ENCODE peak calls at places on chromosomes 1 and 21, in six cellular contexts. One of them, this sample, is unnamed.

GRCh38 chr1:179953974-179954493 is 576 bp upstream of the CEP350 start:
- DNase-seq in heart left ventricle: no peak
- DNase-seq in AG09309: peak; percentile 13
- DNase-seq in glutamatergic neuron: no peak
- DNase-seq in PC-9: no peak
- DNase-seq in epithelial cell of esophagus: peak; percentile 59
- DNase-seq in this sample: no peak

GRCh38 chr1:27574871-27575831 is 28.8 kb downstream of the AHDC1 start:
- DNase-seq in epithelial cell of esophagus: peak; percentile 81
- DNase-seq in heart left ventricle: peak; percentile 86
- DNase-seq in PC-9: no peak
- DNase-seq in AG09309: no peak
- DNase-seq in glutamatergic neuron: peak; percentile 76
- DNase-seq in this sample: no peak

GRCh38 chr1:211378844-211379243 is 52.2 kb downstream of the TRAF5 start:
- DNase-seq in epithelial cell of esophagus: peak; percentile 75
- DNase-seq in glutamatergic neuron: no peak
- DNase-seq in heart left ventricle: no peak
- DNase-seq in PC-9: peak; percentile 35
- DNase-seq in AG09309: peak; percentile 48
- DNase-seq in this sample: no peak

GRCh38 chr1:2248127-2248826 is 20.2 kb downstream of the SKI start:
- DNase-seq in heart left ventricle: no peak
- DNase-seq in AG09309: no peak
- DNase-seq in epithelial cell of esophagus: no peak
- DNase-seq in PC-9: no peak
- DNase-seq in glutamatergic neuron: peak; percentile 56
- DNase-seq in this sample: no peak

GRCh38 chr1:22841754-22842370 is 130.8 kb downstream of the LACTBL1 start:
- DNase-seq in epithelial cell of esophagus: no peak
- DNase-seq in glutamatergic neuron: no peak
- DNase-seq in heart left ventricle: peak; percentile 33
- DNase-seq in PC-9: no peak
- DNase-seq in AG09309: no peak
- DNase-seq in this sample: no peak

GRCh38 chr1:6601865-6602668 is 602 bp downstream of the KLHL21 start:
- DNase-seq in heart left ventricle: peak; percentile 52
- DNase-seq in epithelial cell of esophagus: peak; percentile 52
- DNase-seq in glutamatergic neuron: no peak
- DNase-seq in PC-9: no peak
- DNase-seq in AG09309: no peak
- DNase-seq in this sample: no peak

GRCh38 chr1:17682403-17682802 is 72.7 kb upstream of the ACTL8 start:
- DNase-seq in epithelial cell of esophagus: peak; percentile 6
- DNase-seq in AG09309: no peak
- DNase-seq in PC-9: no peak
- DNase-seq in heart left ventricle: no peak
- DNase-seq in glutamatergic neuron: no peak
- DNase-seq in this sample: no peak

GRCh38 chr1:25811384-25812082 is 8.2 kb upstream of the MTFR1L start:
- DNase-seq in AG09309: no peak
- DNase-seq in epithelial cell of esophagus: no peak
- DNase-seq in heart left ventricle: no peak
- DNase-seq in PC-9: no peak
- DNase-seq in glutamatergic neuron: no peak
- DNase-seq in this sample: no peak

GRCh38 chr1:30372792-30373433 is 350.5 kb downstream of the MATN1 start:
- DNase-seq in PC-9: no peak
- DNase-seq in epithelial cell of esophagus: no peak
- DNase-seq in glutamatergic neuron: no peak
- DNase-seq in AG09309: no peak
- DNase-seq in heart left ventricle: no peak
- DNase-seq in this sample: no peak

GRCh38 chr1:41811051-41811795 is 107.5 kb downstream of the HIVEP3 start:
- DNase-seq in AG09309: no peak
- DNase-seq in heart left ventricle: no peak
- DNase-seq in epithelial cell of esophagus: peak; percentile 20
- DNase-seq in PC-9: no peak
- DNase-seq in glutamatergic neuron: no peak
- DNase-seq in this sample: no peak

GRCh38 chr1:233097546-233098254 is 147.3 kb downstream of the NTPCR start:
- DNase-seq in glutamatergic neuron: no peak
- DNase-seq in AG09309: no peak
- DNase-seq in epithelial cell of esophagus: peak; percentile 91
- DNase-seq in PC-9: no peak
- DNase-seq in heart left ventricle: no peak
- DNase-seq in this sample: no peak

GRCh38 chr1:15684042-15684461 is at the start of gene PLEKHM2:
- DNase-seq in AG09309: no peak
- DNase-seq in epithelial cell of esophagus: peak; percentile 45
- DNase-seq in glutamatergic neuron: peak; percentile 61
- DNase-seq in PC-9: no peak
- DNase-seq in heart left ventricle: peak; percentile 60
- DNase-seq in this sample: no peak

GRCh38 chr1:229094476-229095311 is 176.2 kb upstream of the RAB4A start:
- DNase-seq in AG09309: no peak
- DNase-seq in PC-9: no peak
- DNase-seq in epithelial cell of esophagus: no peak
- DNase-seq in heart left ventricle: no peak
- DNase-seq in glutamatergic neuron: no peak
- DNase-seq in this sample: no peak

GRCh38 chr1:21622466-21623315 is 46.5 kb downstream of the RAP1GAP start:
- DNase-seq in PC-9: no peak
- DNase-seq in heart left ventricle: no peak
- DNase-seq in epithelial cell of esophagus: peak; percentile 56
- DNase-seq in AG09309: no peak
- DNase-seq in glutamatergic neuron: no peak
- DNase-seq in this sample: no peak

GRCh38 chr21:36702622-36702968 is 3.7 kb downstream of the SIM2 start:
- DNase-seq in epithelial cell of esophagus: no peak
- DNase-seq in AG09309: no peak
- DNase-seq in glutamatergic neuron: no peak
- DNase-seq in heart left ventricle: no peak
- DNase-seq in PC-9: no peak
- DNase-seq in this sample: no peak

GRCh38 chr1:182397653-182398388 is 2.6 kb downstream of the TEDDM1 start:
- DNase-seq in AG09309: no peak
- DNase-seq in heart left ventricle: no peak
- DNase-seq in PC-9: peak; percentile 95
- DNase-seq in glutamatergic neuron: no peak
- DNase-seq in epithelial cell of esophagus: peak; percentile 87
- DNase-seq in this sample: no peak

GRCh38 chr1:163162281-163162937 is 40.3 kb downstream of the RGS5 start:
- DNase-seq in AG09309: peak; percentile 58
- DNase-seq in glutamatergic neuron: no peak
- DNase-seq in epithelial cell of esophagus: no peak
- DNase-seq in heart left ventricle: no peak
- DNase-seq in PC-9: no peak
- DNase-seq in this sample: no peak

GRCh38 chr1:171929121-171929520 is 87.8 kb downstream of the DNM3 start:
- DNase-seq in epithelial cell of esophagus: no peak
- DNase-seq in heart left ventricle: no peak
- DNase-seq in glutamatergic neuron: no peak
- DNase-seq in AG09309: no peak
- DNase-seq in PC-9: no peak
- DNase-seq in this sample: no peak
- TF ChIP-seq CTCF in epithelial cell of esophagus: peak; percentile 30
- TF ChIP-seq CTCF in heart left ventricle: peak; percentile 37
- TF ChIP-seq CTCF in glutamatergic neuron: peak; percentile 66
- TF ChIP-seq CTCF in AG09309: no peak
- TF ChIP-seq CTCF in PC-9: no peak
- TF ChIP-seq CTCF in this sample: peak; percentile 3

GRCh38 chr1:87120779-87121178 is 206.3 kb downstream of the HS2ST1 start:
- DNase-seq in PC-9: no peak
- DNase-seq in heart left ventricle: no peak
- DNase-seq in AG09309: no peak
- DNase-seq in glutamatergic neuron: no peak
- DNase-seq in epithelial cell of esophagus: no peak
- DNase-seq in this sample: no peak
- TF ChIP-seq CTCF in PC-9: peak; percentile 45
- TF ChIP-seq CTCF in heart left ventricle: no peak
- TF ChIP-seq CTCF in AG09309: peak; percentile 35
- TF ChIP-seq CTCF in glutamatergic neuron: peak; percentile 28
- TF ChIP-seq CTCF in epithelial cell of esophagus: peak; percentile 20
- TF ChIP-seq CTCF in this sample: peak; percentile 37

GRCh38 chr1:28756846-28757245 is 20.1 kb downstream of the YTHDF2 start:
- DNase-seq in PC-9: no peak
- DNase-seq in glutamatergic neuron: no peak
- DNase-seq in AG09309: no peak
- DNase-seq in epithelial cell of esophagus: no peak
- DNase-seq in heart left ventricle: no peak
- DNase-seq in this sample: no peak
- TF ChIP-seq CTCF in PC-9: no peak
- TF ChIP-seq CTCF in glutamatergic neuron: no peak
- TF ChIP-seq CTCF in AG09309: no peak
- TF ChIP-seq CTCF in epithelial cell of esophagus: peak; percentile 18
- TF ChIP-seq CTCF in heart left ventricle: no peak
- TF ChIP-seq CTCF in this sample: peak; percentile 20

DNA sequence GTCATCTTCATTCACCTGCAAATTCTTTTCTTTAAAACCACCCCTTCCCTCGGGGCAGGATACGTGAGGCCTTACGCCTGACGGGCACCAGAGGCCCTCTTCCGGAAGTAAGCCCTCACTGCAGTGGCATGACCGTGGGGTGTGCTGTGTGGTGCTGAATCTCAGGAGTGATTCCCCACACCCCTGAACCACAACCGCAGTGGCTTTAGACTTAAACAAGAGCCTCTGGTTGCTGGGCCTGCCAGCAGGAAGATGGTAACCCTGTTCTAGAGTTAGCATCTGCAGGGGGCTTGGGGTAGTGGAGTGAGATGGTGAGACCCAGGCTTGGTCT is 12.1 kb downstream of the BSND start:
- DNase-seq in glutamatergic neuron: peak; percentile 12
- DNase-seq in epithelial cell of esophagus: no peak
- DNase-seq in heart left ventricle: no peak
- DNase-seq in PC-9: no peak
- DNase-seq in AG09309: no peak
- DNase-seq in this sample: no peak
- TF ChIP-seq CTCF in glutamatergic neuron: no peak
- TF ChIP-seq CTCF in epithelial cell of esophagus: no peak
- TF ChIP-seq CTCF in heart left ventricle: no peak
- TF ChIP-seq CTCF in PC-9: no peak
- TF ChIP-seq CTCF in AG09309: no peak
- TF ChIP-seq CTCF in this sample: no peak

GRCh38 chr1:43779266-43779665 is 71.9 kb downstream of the ST3GAL3 start:
- DNase-seq in epithelial cell of esophagus: no peak
- DNase-seq in AG09309: no peak
- DNase-seq in glutamatergic neuron: no peak
- DNase-seq in PC-9: no peak
- DNase-seq in heart left ventricle: no peak
- DNase-seq in this sample: no peak

GRCh38 chr1:43772978-43773377 is 65.6 kb downstream of the ST3GAL3 start:
- DNase-seq in PC-9: no peak
- DNase-seq in epithelial cell of esophagus: no peak
- DNase-seq in AG09309: no peak
- DNase-seq in heart left ventricle: no peak
- DNase-seq in glutamatergic neuron: no peak
- DNase-seq in this sample: no peak

GRCh38 chr1:43773821-43774220 is 66.5 kb downstream of the ST3GAL3 start:
- DNase-seq in PC-9: no peak
- DNase-seq in glutamatergic neuron: no peak
- DNase-seq in AG09309: no peak
- DNase-seq in heart left ventricle: no peak
- DNase-seq in epithelial cell of esophagus: no peak
- DNase-seq in this sample: no peak

GRCh38 chr1:43774359-43774758 is 67.0 kb downstream of the ST3GAL3 start:
- DNase-seq in glutamatergic neuron: no peak
- DNase-seq in AG09309: peak; percentile 46
- DNase-seq in epithelial cell of esophagus: peak; percentile 84
- DNase-seq in PC-9: peak; percentile 58
- DNase-seq in heart left ventricle: no peak
- DNase-seq in this sample: no peak

DNA sequence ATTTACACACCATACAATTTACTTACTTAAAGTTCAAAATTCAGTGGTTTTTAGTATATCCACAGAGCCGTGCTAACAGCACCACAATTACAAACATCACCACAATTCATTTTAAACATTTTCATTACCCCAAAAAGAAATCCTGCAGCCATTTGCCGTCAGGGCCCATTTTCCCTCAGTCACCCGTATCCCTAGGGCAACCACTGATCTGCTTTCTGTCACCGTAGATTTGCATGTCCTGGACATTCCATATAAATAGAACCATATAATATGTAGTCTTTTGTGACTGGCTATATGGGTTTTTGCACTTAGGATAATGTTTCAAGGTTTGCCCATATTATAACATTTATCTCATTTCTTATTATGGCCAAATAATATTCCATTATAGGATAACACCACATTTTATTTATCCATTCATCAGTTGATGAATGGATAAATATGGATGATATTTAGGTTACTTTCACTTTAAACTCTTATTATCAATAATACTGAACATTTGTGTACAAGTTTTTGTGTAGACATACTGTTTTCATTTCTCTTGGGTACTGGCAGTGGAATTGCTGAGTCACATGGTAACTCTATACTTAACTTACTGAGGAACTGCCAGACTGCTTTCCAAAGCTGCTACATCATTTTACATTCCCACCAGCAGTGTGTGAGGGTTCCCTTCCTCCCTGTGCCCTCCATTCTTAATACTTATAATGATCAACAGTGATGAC is 68.9 kb downstream of the ST3GAL3 start:
- DNase-seq in glutamatergic neuron: no peak
- DNase-seq in heart left ventricle: no peak
- DNase-seq in PC-9: peak; percentile 58
- DNase-seq in AG09309: peak; percentile 35
- DNase-seq in epithelial cell of esophagus: peak; percentile 47
- DNase-seq in this sample: no peak
- TF ChIP-seq CTCF in glutamatergic neuron: no peak
- TF ChIP-seq CTCF in heart left ventricle: no peak
- TF ChIP-seq CTCF in PC-9: no peak
- TF ChIP-seq CTCF in AG09309: peak; percentile 13
- TF ChIP-seq CTCF in epithelial cell of esophagus: no peak
- TF ChIP-seq CTCF in this sample: no peak

GRCh38 chr1:19684677-19685076 is 20.0 kb downstream of the HTR6 start:
- DNase-seq in glutamatergic neuron: no peak
- DNase-seq in epithelial cell of esophagus: no peak
- DNase-seq in PC-9: no peak
- DNase-seq in heart left ventricle: no peak
- DNase-seq in AG09309: no peak
- DNase-seq in this sample: no peak
- TF ChIP-seq CTCF in glutamatergic neuron: no peak
- TF ChIP-seq CTCF in epithelial cell of esophagus: no peak
- TF ChIP-seq CTCF in PC-9: no peak
- TF ChIP-seq CTCF in heart left ventricle: no peak
- TF ChIP-seq CTCF in AG09309: no peak
- TF ChIP-seq CTCF in this sample: no peak